ENCODE peak calls at places on chromosome 6, in five cellular contexts. G, H, U, V and E are unnamed samples.

GRCh38 chr6:134753001-134753400 is 196.9 kb downstream of the ALDH8A1 start:
- DNase-seq in V (no peak), U (peak; percentile 80), H (no peak), G (no peak), E (no peak)

GRCh38 chr6:68307301-68307700 is 327.8 kb upstream of the ADGRB3 start:
- DNase-seq in G (no peak), H (no peak), V (no peak), U (no peak), E (no peak)

GRCh38 chr6:84763397-84764331 is 734 bp downstream of the TBX18 start:
- DNase-seq in H (no peak), V (peak; percentile 70), U (no peak), G (no peak), E (peak; percentile 18)

GRCh38 chr6:93849857-93850256 is 430.5 kb upstream of the EPHA7 start:
- DNase-seq in U (no peak), H (no peak), G (no peak), V (no peak), E (no peak)

GRCh38 chr6:154614641-154615040 is 104.2 kb upstream of the CNKSR3 start:
- DNase-seq in V (no peak), G (no peak), U (no peak), H (no peak), E (no peak)

GRCh38 chr6:46953921-46954320 is 32.2 kb upstream of the ADGRF5 start:
- DNase-seq in H (no peak), V (no peak), G (no peak), U (no peak), E (no peak)

GRCh38 chr6:145015739-145016558 is 719.4 kb downstream of the EPM2A start:
- DNase-seq in V (no peak), G (no peak), H (peak; percentile 68), U (peak; percentile 87), E (no peak)

GRCh38 chr6:45813943-45814342 is 201.7 kb downstream of the CLIC5 start:
- DNase-seq in V (no peak), H (no peak), G (no peak), U (no peak), E (no peak)

GRCh38 chr6:161409353-161409752 is 135.5 kb upstream of the AGPAT4 start:
- DNase-seq in H (no peak), G (no peak), V (no peak), U (no peak), E (no peak)

GRCh38 chr6:43667245-43668150 is 20.1 kb downstream of the MRPS18A start:
- DNase-seq in V (peak; percentile 84), G (no peak), H (no peak), U (no peak), E (peak; percentile 95)

GRCh38 chr6:44133003-44133931 is 5.9 kb downstream of the TMEM63B start:
- DNase-seq in U (no peak), G (no peak), V (peak; percentile 71), H (no peak), E (peak; percentile 45)

GRCh38 chr6:163965426-163966348 is 551.2 kb downstream of the QKI start:
- DNase-seq in G (no peak), H (no peak), U (no peak), V (no peak), E (no peak)

GRCh38 chr6:14775528-14775927 is 470.3 kb upstream of the JARID2 start:
- DNase-seq in V (no peak), G (peak; percentile 90), U (no peak), H (no peak), E (no peak)

GRCh38 chr6:79922018-79922417 is 25.3 kb downstream of the ELOVL4 start:
- DNase-seq in G (no peak), H (peak; percentile 10), U (no peak), V (no peak), E (no peak)

GRCh38 chr6:167394330-167394729 is 69.4 kb downstream of the TTLL2 start:
- DNase-seq in G (no peak), H (no peak), V (peak; percentile 0), U (no peak), E (no peak)
- TF ChIP-seq CTCF in G (no peak), H (no peak), V (no peak), U (no peak), E (no peak)

GRCh38 chr6:66481216-66481615 is 774.2 kb upstream of the EYS start:
- DNase-seq in U (no peak), G (no peak), H (no peak), V (no peak), E (no peak)

DNA sequence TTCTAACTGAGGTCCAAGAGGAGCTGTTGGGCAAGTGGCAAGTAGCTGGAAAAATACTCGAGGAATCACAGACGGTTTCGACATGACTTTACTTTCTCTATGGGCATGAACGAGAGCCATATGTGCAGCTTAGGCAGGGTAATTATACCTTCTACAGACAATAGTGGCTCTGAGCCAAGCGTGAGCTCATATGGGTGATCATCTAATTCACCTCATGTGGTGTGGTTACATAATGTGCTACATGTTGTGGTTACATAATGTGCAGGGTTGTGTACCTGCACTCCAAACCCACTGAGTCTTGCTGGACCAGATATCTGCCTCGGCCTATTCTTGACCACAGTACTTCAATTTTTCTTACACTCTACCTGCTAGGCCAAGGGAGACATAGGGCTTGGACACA is 771.7 kb upstream of the EYS start:
- DNase-seq in G (no peak), U (no peak), V (no peak), H (peak; percentile 4), E (no peak)
- TF ChIP-seq CTCF in G (no peak), U (no peak), V (no peak), H (no peak), E (no peak)

GRCh38 chr6:40480678-40481077 is 106.5 kb downstream of the LRFN2 start:
- DNase-seq in V (no peak), G (no peak), H (no peak), U (no peak), E (no peak)

GRCh38 chr6:40476673-40477072 is 110.5 kb downstream of the LRFN2 start:
- DNase-seq in V (no peak), U (no peak), G (no peak), H (no peak), E (no peak)

GRCh38 chr6:40474937-40475336 is 112.2 kb downstream of the LRFN2 start:
- DNase-seq in G (no peak), V (peak; percentile 13), U (no peak), H (no peak), E (no peak)

GRCh38 chr6:40473026-40473425 is 114.1 kb downstream of the LRFN2 start:
- DNase-seq in U (no peak), V (no peak), G (no peak), H (no peak), E (no peak)

GRCh38 chr6:40477246-40478126 is 109.7 kb downstream of the LRFN2 start:
- DNase-seq in H (no peak), G (no peak), V (peak; percentile 52), U (no peak), E (no peak)
- TF ChIP-seq CTCF in H (no peak), G (no peak), V (peak; percentile 20), U (no peak), E (no peak)

GRCh38 chr6:5215799-5216198 is 45.0 kb downstream of the LYRM4 start:
- DNase-seq in G (no peak), U (no peak), H (no peak), V (no peak), E (no peak)

GRCh38 chr6:5219292-5219691 is 41.5 kb downstream of the LYRM4 start:
- DNase-seq in U (no peak), V (no peak), H (no peak), G (no peak), E (no peak)

GRCh38 chr6:5214570-5215052 is 46.1 kb downstream of the LYRM4 start:
- DNase-seq in U (no peak), G (no peak), H (no peak), V (peak; percentile 70), E (peak; percentile 44)

GRCh38 chr6:5215181-5215580 is 45.6 kb downstream of the LYRM4 start:
- DNase-seq in G (no peak), U (peak; percentile 31), H (no peak), V (no peak), E (no peak)

GRCh38 chr6:5213851-5214507 is 46.8 kb downstream of the LYRM4 start:
- DNase-seq in V (no peak), U (no peak), H (no peak), G (no peak), E (no peak)
- TF ChIP-seq CTCF in V (no peak), U (no peak), H (no peak), G (no peak), E (no peak)

DNA sequence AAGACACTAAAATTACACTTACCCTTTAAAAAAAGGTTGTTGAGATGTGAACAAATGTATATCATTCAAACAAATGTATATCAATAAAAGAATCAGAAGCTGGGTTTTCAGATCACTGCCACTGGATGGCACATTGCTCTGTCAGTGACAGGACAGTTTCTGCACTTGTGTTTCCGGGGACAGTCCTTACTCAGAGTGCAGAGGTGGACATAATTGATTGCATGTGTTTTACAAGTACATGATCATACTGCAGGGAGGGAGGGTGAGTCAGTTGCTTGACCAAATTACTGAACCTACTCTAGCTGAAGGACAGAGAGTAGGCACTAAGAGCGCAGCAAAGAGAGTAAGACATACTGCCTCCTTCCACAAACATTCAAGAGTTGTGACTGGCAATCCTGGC is 302.3 kb downstream of the TENT5A start:
- DNase-seq in G (no peak), H (no peak), U (no peak), V (no peak), E (no peak)
- TF ChIP-seq CTCF in G (peak; percentile 22), H (no peak), U (no peak), V (no peak), E (no peak)

GRCh38 chr6:95923518-95923917 is 92.3 kb upstream of the FUT9 start:
- DNase-seq in H (no peak), V (peak; percentile 40), G (no peak), U (no peak), E (no peak)
- TF ChIP-seq CTCF in H (no peak), V (peak; percentile 66), G (peak; percentile 11), U (peak; percentile 16), E (peak; percentile 53)

DNA sequence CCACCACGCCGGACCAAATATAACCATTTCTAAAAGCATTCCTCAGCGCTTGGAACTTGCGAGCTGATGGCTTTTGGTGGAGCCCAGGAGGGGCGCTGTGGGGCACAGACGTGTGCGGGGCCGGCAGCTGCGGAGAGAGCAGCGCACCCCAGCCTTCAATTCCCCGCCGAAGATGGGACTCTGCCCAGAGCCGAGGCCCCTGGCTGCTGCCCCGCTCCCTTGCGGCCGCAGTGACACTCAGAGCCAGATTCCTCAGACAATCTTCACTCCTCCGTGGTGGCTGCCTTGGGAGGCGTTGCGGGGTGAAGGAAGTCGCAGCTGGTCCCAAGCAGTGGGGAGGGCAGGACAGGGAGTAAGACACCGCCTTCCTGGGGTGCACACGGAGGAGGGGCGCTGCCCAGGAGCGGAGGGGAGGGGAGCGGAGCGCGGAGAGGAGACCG is 87.7 kb downstream of the TMEM242 start:
- DNase-seq in G (no peak), U (no peak), V (peak; percentile 90), H (no peak), E (peak; percentile 46)
- TF ChIP-seq CTCF in G (no peak), U (peak; percentile 78), V (peak; percentile 86), H (peak; percentile 68), E (peak; percentile 75)